ENCODE peak calls at places on chromosomes 13 and 19, in seven cellular contexts. One of them, this sample, is unnamed.

GRCh38 chr13:103101902-103102301 is 35.7 kb upstream of the SLC10A2 start:
- DNase-seq in AG04450: no peak
- DNase-seq in left lung: no peak
- DNase-seq in IMR-90: no peak
- DNase-seq in RWPE1: no peak
- DNase-seq in PC-9: no peak
- DNase-seq in astrocyte of the cerebellum: no peak
- DNase-seq in this sample: no peak

GRCh38 chr19:38731654-38732301 is 12.5 kb downstream of the CAPN12 start:
- DNase-seq in PC-9: peak
- DNase-seq in left lung: peak
- DNase-seq in IMR-90: no peak
- DNase-seq in astrocyte of the cerebellum: no peak
- DNase-seq in RWPE1: no peak
- DNase-seq in AG04450: no peak
- DNase-seq in this sample: peak

GRCh38 chr13:78604782-78605611 is 1.6 kb upstream of the POU4F1 start:
- DNase-seq in astrocyte of the cerebellum: no peak
- DNase-seq in AG04450: no peak
- DNase-seq in IMR-90: peak
- DNase-seq in left lung: no peak
- DNase-seq in RWPE1: no peak
- DNase-seq in PC-9: no peak
- DNase-seq in this sample: no peak

GRCh38 chr13:99075268-99076191 is 97.7 kb upstream of the DOCK9 start:
- DNase-seq in astrocyte of the cerebellum: no peak
- DNase-seq in AG04450: no peak
- DNase-seq in IMR-90: no peak
- DNase-seq in PC-9: no peak
- DNase-seq in RWPE1: no peak
- DNase-seq in left lung: no peak
- DNase-seq in this sample: no peak

GRCh38 chr13:75647126-75647784 is 11.1 kb downstream of the LMO7 start:
- DNase-seq in left lung: no peak
- DNase-seq in RWPE1: no peak
- DNase-seq in AG04450: no peak
- DNase-seq in astrocyte of the cerebellum: no peak
- DNase-seq in IMR-90: peak
- DNase-seq in PC-9: no peak
- DNase-seq in this sample: no peak

GRCh38 chr13:42377640-42378382 is 105.9 kb downstream of the AKAP11 start:
- DNase-seq in IMR-90: no peak
- DNase-seq in AG04450: no peak
- DNase-seq in left lung: no peak
- DNase-seq in astrocyte of the cerebellum: no peak
- DNase-seq in PC-9: no peak
- DNase-seq in RWPE1: no peak
- DNase-seq in this sample: no peak

GRCh38 chr19:43956827-43957226 is 5.8 kb downstream of the ZNF221 start:
- DNase-seq in left lung: no peak
- DNase-seq in astrocyte of the cerebellum: no peak
- DNase-seq in IMR-90: no peak
- DNase-seq in PC-9: no peak
- DNase-seq in RWPE1: no peak
- DNase-seq in AG04450: no peak
- DNase-seq in this sample: no peak

GRCh38 chr13:113849981-113850721 is 13.7 kb downstream of the GAS6 start:
- DNase-seq in IMR-90: no peak
- DNase-seq in astrocyte of the cerebellum: no peak
- DNase-seq in RWPE1: no peak
- DNase-seq in AG04450: no peak
- DNase-seq in PC-9: no peak
- DNase-seq in left lung: no peak
- DNase-seq in this sample: no peak

GRCh38 chr13:99737456-99737855 is 234.1 kb downstream of the ZIC5 start:
- DNase-seq in IMR-90: no peak
- DNase-seq in AG04450: no peak
- DNase-seq in astrocyte of the cerebellum: no peak
- DNase-seq in left lung: no peak
- DNase-seq in RWPE1: no peak
- DNase-seq in PC-9: no peak
- DNase-seq in this sample: no peak

GRCh38 chr13:44331912-44332840 is 41.4 kb upstream of the SERP2 start:
- DNase-seq in RWPE1: no peak
- DNase-seq in left lung: peak
- DNase-seq in IMR-90: peak
- DNase-seq in astrocyte of the cerebellum: peak
- DNase-seq in AG04450: peak
- DNase-seq in PC-9: no peak
- DNase-seq in this sample: no peak

GRCh38 chr13:103517066-103517767 is 451.0 kb upstream of the SLC10A2 start:
- DNase-seq in astrocyte of the cerebellum: no peak
- DNase-seq in PC-9: no peak
- DNase-seq in IMR-90: no peak
- DNase-seq in AG04450: no peak
- DNase-seq in left lung: no peak
- DNase-seq in RWPE1: no peak
- DNase-seq in this sample: no peak

GRCh38 chr13:73842621-73843020 is 291.6 kb downstream of the KLF12 start:
- DNase-seq in RWPE1: no peak
- DNase-seq in AG04450: no peak
- DNase-seq in left lung: no peak
- DNase-seq in PC-9: no peak
- DNase-seq in IMR-90: peak
- DNase-seq in astrocyte of the cerebellum: no peak
- DNase-seq in this sample: no peak

GRCh38 chr13:95403349-95404140 is 102.3 kb upstream of the ABCC4 start:
- DNase-seq in IMR-90: no peak
- DNase-seq in RWPE1: no peak
- DNase-seq in PC-9: no peak
- DNase-seq in AG04450: no peak
- DNase-seq in left lung: no peak
- DNase-seq in astrocyte of the cerebellum: no peak
- DNase-seq in this sample: no peak

GRCh38 chr19:49988433-49988832 is 27.5 kb upstream of the SIGLEC11 start:
- DNase-seq in IMR-90: peak
- DNase-seq in PC-9: no peak
- DNase-seq in astrocyte of the cerebellum: no peak
- DNase-seq in left lung: no peak
- DNase-seq in AG04450: peak
- DNase-seq in RWPE1: no peak
- DNase-seq in this sample: no peak

GRCh38 chr13:67152123-67152522 is 78.0 kb downstream of the PCDH9 start:
- DNase-seq in IMR-90: no peak
- DNase-seq in left lung: no peak
- DNase-seq in RWPE1: no peak
- DNase-seq in AG04450: no peak
- DNase-seq in PC-9: no peak
- DNase-seq in astrocyte of the cerebellum: no peak
- DNase-seq in this sample: no peak

GRCh38 chr19:58557253-58558065 is 952 bp downstream of the UBE2M start:
- DNase-seq in RWPE1: no peak
- DNase-seq in PC-9: no peak
- DNase-seq in AG04450: no peak
- DNase-seq in IMR-90: no peak
- DNase-seq in left lung: peak
- DNase-seq in astrocyte of the cerebellum: no peak
- DNase-seq in this sample: no peak

GRCh38 chr13:28545583-28546333 is 50.8 kb upstream of the FLT1 start:
- DNase-seq in AG04450: no peak
- DNase-seq in left lung: no peak
- DNase-seq in IMR-90: no peak
- DNase-seq in astrocyte of the cerebellum: no peak
- DNase-seq in RWPE1: no peak
- DNase-seq in PC-9: no peak
- DNase-seq in this sample: no peak

GRCh38 chr13:28551498-28551895 is 56.6 kb upstream of the FLT1 start:
- DNase-seq in astrocyte of the cerebellum: no peak
- DNase-seq in RWPE1: no peak
- DNase-seq in PC-9: no peak
- DNase-seq in IMR-90: no peak
- DNase-seq in left lung: no peak
- DNase-seq in AG04450: no peak
- DNase-seq in this sample: no peak

GRCh38 chr13:28548468-28548867 is 53.5 kb upstream of the FLT1 start:
- DNase-seq in RWPE1: no peak
- DNase-seq in AG04450: no peak
- DNase-seq in IMR-90: no peak
- DNase-seq in PC-9: no peak
- DNase-seq in astrocyte of the cerebellum: no peak
- DNase-seq in left lung: no peak
- DNase-seq in this sample: no peak

GRCh38 chr13:28550721-28551497 is 56.0 kb upstream of the FLT1 start:
- DNase-seq in RWPE1: no peak
- DNase-seq in left lung: no peak
- DNase-seq in AG04450: no peak
- DNase-seq in IMR-90: no peak
- DNase-seq in PC-9: no peak
- DNase-seq in astrocyte of the cerebellum: no peak
- DNase-seq in this sample: no peak

DNA sequence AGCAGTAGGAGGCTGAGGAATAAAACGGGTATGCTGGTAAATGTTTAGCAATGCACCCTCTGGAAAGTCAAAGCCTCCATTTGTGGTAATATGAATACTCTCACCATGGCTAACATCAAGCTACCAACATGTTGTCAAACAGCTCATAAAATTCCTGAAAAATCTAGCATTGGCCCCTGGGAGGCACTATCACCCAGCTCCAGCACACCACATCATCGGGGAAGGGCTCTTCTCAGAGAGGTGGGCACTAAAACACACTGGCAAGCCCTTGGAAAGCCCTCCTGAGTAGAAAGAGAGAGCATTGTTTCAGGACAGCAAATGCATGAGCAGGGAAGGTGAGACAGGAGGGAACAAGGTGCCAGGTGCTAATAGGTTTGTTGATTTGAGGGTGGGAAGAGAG is 53.9 kb upstream of the FLT1 start:
- DNase-seq in PC-9: no peak
- DNase-seq in RWPE1: no peak
- DNase-seq in AG04450: no peak
- DNase-seq in IMR-90: no peak
- DNase-seq in astrocyte of the cerebellum: no peak
- DNase-seq in left lung: no peak
- DNase-seq in this sample: no peak
- TF ChIP-seq CTCF in PC-9: no peak
- TF ChIP-seq CTCF in RWPE1: no peak
- TF ChIP-seq CTCF in AG04450: peak
- TF ChIP-seq CTCF in IMR-90: peak
- TF ChIP-seq CTCF in astrocyte of the cerebellum: no peak
- TF ChIP-seq CTCF in left lung: no peak
- TF ChIP-seq CTCF in this sample: no peak

DNA sequence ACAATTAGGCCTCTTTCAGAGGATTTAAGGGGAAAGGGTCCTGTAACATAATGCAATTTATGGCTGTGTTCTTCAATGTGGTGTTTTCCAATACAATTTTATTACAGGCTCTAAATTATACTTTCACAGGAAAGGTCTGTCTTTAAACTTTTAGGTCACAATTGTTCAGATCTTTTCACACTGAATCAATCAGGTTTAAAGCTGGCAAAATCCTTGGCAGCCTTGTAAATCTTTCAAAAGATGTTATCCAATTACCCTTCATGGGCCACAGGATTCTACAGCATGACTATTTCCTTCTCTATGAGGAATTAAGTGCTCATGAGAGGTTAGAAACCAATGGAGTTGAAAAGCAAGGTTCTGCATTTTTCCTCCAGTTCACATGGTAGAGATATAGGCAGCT is 211.5 kb upstream of the MIR17HG start:
- DNase-seq in PC-9: no peak
- DNase-seq in AG04450: no peak
- DNase-seq in RWPE1: no peak
- DNase-seq in left lung: no peak
- DNase-seq in IMR-90: no peak
- DNase-seq in astrocyte of the cerebellum: no peak
- DNase-seq in this sample: no peak
- TF ChIP-seq CTCF in PC-9: no peak
- TF ChIP-seq CTCF in AG04450: no peak
- TF ChIP-seq CTCF in RWPE1: no peak
- TF ChIP-seq CTCF in left lung: no peak
- TF ChIP-seq CTCF in IMR-90: no peak
- TF ChIP-seq CTCF in astrocyte of the cerebellum: no peak
- TF ChIP-seq CTCF in this sample: no peak

GRCh38 chr13:97911311-97912138 is 42.0 kb upstream of the IPO5 start:
- DNase-seq in left lung: no peak
- DNase-seq in astrocyte of the cerebellum: no peak
- DNase-seq in PC-9: peak
- DNase-seq in IMR-90: peak
- DNase-seq in AG04450: no peak
- DNase-seq in RWPE1: no peak
- DNase-seq in this sample: peak
- TF ChIP-seq CTCF in left lung: no peak
- TF ChIP-seq CTCF in astrocyte of the cerebellum: peak
- TF ChIP-seq CTCF in PC-9: peak
- TF ChIP-seq CTCF in IMR-90: peak
- TF ChIP-seq CTCF in AG04450: peak
- TF ChIP-seq CTCF in RWPE1: no peak
- TF ChIP-seq CTCF in this sample: no peak

GRCh38 chr19:32029235-32029634 is 316.2 kb upstream of the ZNF507 start:
- DNase-seq in RWPE1: no peak
- DNase-seq in left lung: no peak
- DNase-seq in IMR-90: no peak
- DNase-seq in AG04450: no peak
- DNase-seq in astrocyte of the cerebellum: no peak
- DNase-seq in PC-9: no peak
- DNase-seq in this sample: no peak
- TF ChIP-seq CTCF in RWPE1: no peak
- TF ChIP-seq CTCF in left lung: no peak
- TF ChIP-seq CTCF in IMR-90: no peak
- TF ChIP-seq CTCF in AG04450: no peak
- TF ChIP-seq CTCF in astrocyte of the cerebellum: no peak
- TF ChIP-seq CTCF in PC-9: no peak
- TF ChIP-seq CTCF in this sample: no peak

GRCh38 chr19:3986260-3987041 is 1.2 kb upstream of the EEF2 start:
- DNase-seq in PC-9: peak
- DNase-seq in RWPE1: peak
- DNase-seq in astrocyte of the cerebellum: no peak
- DNase-seq in AG04450: no peak
- DNase-seq in IMR-90: peak
- DNase-seq in left lung: no peak
- DNase-seq in this sample: peak
- TF ChIP-seq CTCF in PC-9: peak
- TF ChIP-seq CTCF in RWPE1: peak
- TF ChIP-seq CTCF in astrocyte of the cerebellum: peak
- TF ChIP-seq CTCF in AG04450: peak
- TF ChIP-seq CTCF in IMR-90: peak
- TF ChIP-seq CTCF in left lung: peak
- TF ChIP-seq CTCF in this sample: peak

GRCh38 chr19:56611288-56611687 is 16.2 kb downstream of the ZNF71 start:
- DNase-seq in astrocyte of the cerebellum: no peak
- DNase-seq in AG04450: no peak
- DNase-seq in left lung: no peak
- DNase-seq in PC-9: no peak
- DNase-seq in IMR-90: no peak
- DNase-seq in RWPE1: no peak
- DNase-seq in this sample: no peak
- TF ChIP-seq CTCF in astrocyte of the cerebellum: no peak
- TF ChIP-seq CTCF in AG04450: no peak
- TF ChIP-seq CTCF in left lung: no peak
- TF ChIP-seq CTCF in PC-9: no peak
- TF ChIP-seq CTCF in IMR-90: no peak
- TF ChIP-seq CTCF in RWPE1: no peak
- TF ChIP-seq CTCF in this sample: no peak